ENCODE peak calls at places on chromosomes 5 and 9, in eight cellular contexts. One of them, this sample, is unnamed.

GRCh38 chr5:177997319-177997670 is 1.3 kb upstream of the PROP1 start:
- DNase-seq in lung: no peak
- DNase-seq in GM12865: no peak
- DNase-seq in Peyer's patch: no peak
- DNase-seq in endodermal cell: no peak
- DNase-seq in H1: no peak
- DNase-seq in left ventricle myocardium inferior: no peak
- DNase-seq in GM13976: no peak
- DNase-seq in this sample: no peak

GRCh38 chr9:125650271-125650737 is 56.7 kb downstream of the MAPKAP1 start:
- DNase-seq in GM13976: peak; percentile 59
- DNase-seq in H1: no peak
- DNase-seq in lung: no peak
- DNase-seq in GM12865: peak; percentile 93
- DNase-seq in endodermal cell: no peak
- DNase-seq in left ventricle myocardium inferior: no peak
- DNase-seq in Peyer's patch: no peak
- DNase-seq in this sample: peak; percentile 75

GRCh38 chr9:19976226-19976625 is 187.4 kb upstream of the SLC24A2 start:
- DNase-seq in left ventricle myocardium inferior: no peak
- DNase-seq in GM13976: no peak
- DNase-seq in GM12865: peak; percentile 26
- DNase-seq in lung: no peak
- DNase-seq in Peyer's patch: no peak
- DNase-seq in H1: no peak
- DNase-seq in endodermal cell: no peak
- DNase-seq in this sample: no peak

GRCh38 chr5:55634204-55634785 is 77.8 kb downstream of the SLC38A9 start:
- DNase-seq in GM13976: no peak
- DNase-seq in endodermal cell: no peak
- DNase-seq in Peyer's patch: no peak
- DNase-seq in left ventricle myocardium inferior: no peak
- DNase-seq in lung: no peak
- DNase-seq in GM12865: no peak
- DNase-seq in H1: no peak
- DNase-seq in this sample: no peak

GRCh38 chr5:94746731-94747124 is 128.3 kb downstream of the SLF1 start:
- DNase-seq in left ventricle myocardium inferior: no peak
- DNase-seq in H1: no peak
- DNase-seq in GM12865: peak; percentile 75
- DNase-seq in lung: peak; percentile 31
- DNase-seq in endodermal cell: no peak
- DNase-seq in Peyer's patch: peak; percentile 26
- DNase-seq in GM13976: peak; percentile 21
- DNase-seq in this sample: no peak

GRCh38 chr5:178422400-178422775 is 167.8 kb downstream of the COL23A1 start:
- DNase-seq in H1: no peak
- DNase-seq in endodermal cell: peak; percentile 47
- DNase-seq in GM13976: no peak
- DNase-seq in GM12865: no peak
- DNase-seq in lung: no peak
- DNase-seq in left ventricle myocardium inferior: no peak
- DNase-seq in Peyer's patch: no peak
- DNase-seq in this sample: no peak

GRCh38 chr9:94511134-94511942 is 43.5 kb upstream of the PCAT7 start:
- DNase-seq in lung: no peak
- DNase-seq in GM12865: no peak
- DNase-seq in left ventricle myocardium inferior: no peak
- DNase-seq in H1: no peak
- DNase-seq in Peyer's patch: no peak
- DNase-seq in GM13976: no peak
- DNase-seq in endodermal cell: no peak
- DNase-seq in this sample: no peak

GRCh38 chr9:92147030-92147853 is 32.0 kb upstream of the SPTLC1 start:
- DNase-seq in left ventricle myocardium inferior: peak; percentile 43
- DNase-seq in endodermal cell: peak; percentile 74
- DNase-seq in lung: peak; percentile 54
- DNase-seq in GM13976: peak; percentile 58
- DNase-seq in GM12865: peak; percentile 70
- DNase-seq in Peyer's patch: no peak
- DNase-seq in H1: no peak
- DNase-seq in this sample: no peak

GRCh38 chr5:97056263-97056662 is 86.1 kb downstream of the LIX1 start:
- DNase-seq in GM13976: no peak
- DNase-seq in endodermal cell: no peak
- DNase-seq in Peyer's patch: no peak
- DNase-seq in lung: no peak
- DNase-seq in H1: no peak
- DNase-seq in left ventricle myocardium inferior: no peak
- DNase-seq in GM12865: no peak
- DNase-seq in this sample: no peak

GRCh38 chr5:138336952-138337684 is 948 bp upstream of the FAM53C start:
- DNase-seq in H1: no peak
- DNase-seq in Peyer's patch: peak; percentile 74
- DNase-seq in GM12865: no peak
- DNase-seq in lung: peak; percentile 81
- DNase-seq in endodermal cell: no peak
- DNase-seq in GM13976: no peak
- DNase-seq in left ventricle myocardium inferior: peak; percentile 80
- DNase-seq in this sample: peak; percentile 89

GRCh38 chr9:9598723-9599122 is 1014.1 kb downstream of the PTPRD start:
- DNase-seq in lung: no peak
- DNase-seq in GM13976: no peak
- DNase-seq in H1: no peak
- DNase-seq in Peyer's patch: no peak
- DNase-seq in GM12865: no peak
- DNase-seq in left ventricle myocardium inferior: no peak
- DNase-seq in endodermal cell: no peak
- DNase-seq in this sample: no peak

GRCh38 chr9:18347381-18348084 is 126.4 kb upstream of the ADAMTSL1 start:
- DNase-seq in H1: no peak
- DNase-seq in lung: no peak
- DNase-seq in GM13976: no peak
- DNase-seq in endodermal cell: no peak
- DNase-seq in Peyer's patch: no peak
- DNase-seq in GM12865: no peak
- DNase-seq in left ventricle myocardium inferior: no peak
- DNase-seq in this sample: no peak

GRCh38 chr9:15824310-15824709 is 271.5 kb downstream of the CCDC171 start:
- DNase-seq in H1: no peak
- DNase-seq in Peyer's patch: no peak
- DNase-seq in GM12865: no peak
- DNase-seq in endodermal cell: peak; percentile 58
- DNase-seq in left ventricle myocardium inferior: no peak
- DNase-seq in GM13976: no peak
- DNase-seq in lung: no peak
- DNase-seq in this sample: no peak
- TF ChIP-seq CTCF in H1: no peak
- TF ChIP-seq CTCF in Peyer's patch: no peak
- TF ChIP-seq CTCF in GM12865: no peak
- TF ChIP-seq CTCF in endodermal cell: peak; percentile 65
- TF ChIP-seq CTCF in left ventricle myocardium inferior: no peak
- TF ChIP-seq CTCF in GM13976: peak; percentile 5
- TF ChIP-seq CTCF in lung: no peak
- TF ChIP-seq CTCF in this sample: no peak

GRCh38 chr5:42994285-42995151 is 45.6 kb downstream of the ANXA2R start:
- DNase-seq in endodermal cell: peak; percentile 96
- DNase-seq in Peyer's patch: peak; percentile 86
- DNase-seq in H1: no peak
- DNase-seq in GM12865: peak; percentile 92
- DNase-seq in left ventricle myocardium inferior: peak; percentile 85
- DNase-seq in GM13976: peak; percentile 65
- DNase-seq in lung: peak; percentile 87
- DNase-seq in this sample: peak; percentile 87

GRCh38 chr5:42995152-42995751 is 44.9 kb downstream of the ANXA2R start:
- DNase-seq in GM12865: no peak
- DNase-seq in GM13976: no peak
- DNase-seq in Peyer's patch: no peak
- DNase-seq in left ventricle myocardium inferior: no peak
- DNase-seq in endodermal cell: no peak
- DNase-seq in H1: no peak
- DNase-seq in lung: no peak
- DNase-seq in this sample: no peak

GRCh38 chr5:42991477-42992034 is 48.6 kb downstream of the ANXA2R start:
- DNase-seq in lung: no peak
- DNase-seq in left ventricle myocardium inferior: no peak
- DNase-seq in Peyer's patch: no peak
- DNase-seq in H1: no peak
- DNase-seq in GM13976: peak; percentile 79
- DNase-seq in GM12865: no peak
- DNase-seq in endodermal cell: peak; percentile 64
- DNase-seq in this sample: no peak

GRCh38 chr5:42992035-42992570 is 48.0 kb downstream of the ANXA2R start:
- DNase-seq in endodermal cell: peak; percentile 90
- DNase-seq in left ventricle myocardium inferior: peak; percentile 84
- DNase-seq in GM13976: peak; percentile 76
- DNase-seq in lung: peak; percentile 84
- DNase-seq in H1: no peak
- DNase-seq in GM12865: peak; percentile 95
- DNase-seq in Peyer's patch: peak; percentile 84
- DNase-seq in this sample: peak; percentile 91

DNA sequence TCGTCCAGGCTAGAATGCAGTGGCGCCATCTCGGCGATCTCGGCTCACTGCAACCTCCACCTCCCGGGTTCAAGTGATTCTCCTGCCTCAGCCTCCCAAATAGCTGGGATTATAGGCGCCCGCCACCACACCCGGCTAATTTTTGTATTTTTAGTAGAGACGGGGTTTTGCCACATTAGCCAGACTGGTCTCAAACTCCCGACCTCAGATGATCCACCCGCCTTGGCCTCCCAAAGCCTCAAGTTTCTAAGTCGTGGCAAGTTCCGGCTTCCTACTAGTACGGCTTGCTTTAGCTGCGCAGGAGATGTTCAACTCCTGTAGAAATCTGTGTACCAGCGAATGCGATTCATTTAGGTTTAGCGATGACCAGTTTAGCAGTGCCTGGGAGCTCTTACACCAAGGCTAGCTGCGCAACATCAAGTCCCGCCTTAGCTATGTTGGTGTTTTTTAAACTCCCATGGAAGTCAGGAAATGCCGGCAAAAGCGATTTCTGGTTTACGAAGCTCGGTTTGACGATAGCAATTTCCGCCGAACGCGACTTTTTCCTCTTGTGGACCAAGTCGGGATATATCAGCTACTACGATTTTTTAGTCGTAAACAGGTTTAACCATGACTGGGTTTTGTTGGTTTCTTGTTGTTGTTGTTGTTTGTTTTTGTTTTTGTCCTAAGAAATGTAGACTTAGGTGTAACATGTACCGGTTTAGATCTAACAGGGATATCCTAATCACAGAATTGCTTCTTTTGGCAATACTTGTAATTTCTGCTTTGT is 46.4 kb downstream of the ANXA2R start:
- DNase-seq in Peyer's patch: peak; percentile 60
- DNase-seq in left ventricle myocardium inferior: no peak
- DNase-seq in lung: no peak
- DNase-seq in H1: no peak
- DNase-seq in endodermal cell: no peak
- DNase-seq in GM12865: peak; percentile 72
- DNase-seq in GM13976: no peak
- DNase-seq in this sample: peak; percentile 66
- TF ChIP-seq CTCF in Peyer's patch: peak; percentile 41
- TF ChIP-seq CTCF in left ventricle myocardium inferior: no peak
- TF ChIP-seq CTCF in lung: no peak
- TF ChIP-seq CTCF in H1: no peak
- TF ChIP-seq CTCF in endodermal cell: peak; percentile 2
- TF ChIP-seq CTCF in GM12865: no peak
- TF ChIP-seq CTCF in GM13976: no peak
- TF ChIP-seq CTCF in this sample: no peak

DNA sequence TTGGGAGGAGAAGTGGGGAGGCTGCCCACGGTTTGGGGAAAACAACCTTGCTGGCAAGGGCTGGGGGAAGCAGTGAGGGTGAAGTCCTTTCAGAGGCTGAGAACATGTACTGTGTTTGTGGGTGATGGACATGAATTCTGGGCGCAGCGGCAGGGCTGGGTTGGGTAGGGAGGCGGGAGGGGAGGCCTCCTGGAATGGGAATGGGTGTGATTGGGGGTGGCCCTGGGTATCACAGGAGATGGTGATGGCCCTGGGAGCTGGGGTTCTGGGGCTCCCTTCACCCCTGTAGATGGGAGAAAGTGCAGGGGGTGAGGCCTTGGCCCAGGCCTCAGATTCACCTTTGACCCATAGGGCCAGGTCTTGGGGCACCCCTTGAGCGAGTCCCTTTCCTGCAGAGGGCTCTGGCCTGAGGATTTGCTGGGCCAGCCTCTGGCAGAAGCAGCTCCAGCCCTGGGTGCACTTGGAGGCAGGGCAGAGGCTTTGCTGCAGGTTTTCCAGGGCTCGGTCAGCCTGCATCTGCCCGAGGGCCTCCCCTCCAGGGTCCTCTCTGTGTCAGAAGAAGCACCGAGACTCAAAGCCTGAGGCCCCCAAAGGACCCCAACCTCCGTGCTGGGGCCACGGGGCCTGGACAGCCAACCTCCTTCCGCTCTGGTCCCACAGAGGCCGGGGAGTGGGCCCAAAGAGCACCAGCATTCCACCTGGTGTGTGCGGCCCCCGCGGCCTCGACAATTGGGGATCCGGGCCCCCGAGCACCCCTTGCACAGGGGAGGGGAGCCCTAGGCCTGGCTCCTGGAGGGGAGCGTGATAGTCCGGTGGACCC is 1.4 kb upstream of the TOR4A start:
- DNase-seq in lung: no peak
- DNase-seq in H1: no peak
- DNase-seq in GM13976: no peak
- DNase-seq in left ventricle myocardium inferior: no peak
- DNase-seq in Peyer's patch: no peak
- DNase-seq in GM12865: no peak
- DNase-seq in endodermal cell: peak; percentile 56
- DNase-seq in this sample: no peak
- TF ChIP-seq CTCF in lung: no peak
- TF ChIP-seq CTCF in H1: no peak
- TF ChIP-seq CTCF in GM13976: no peak
- TF ChIP-seq CTCF in left ventricle myocardium inferior: no peak
- TF ChIP-seq CTCF in Peyer's patch: no peak
- TF ChIP-seq CTCF in GM12865: no peak
- TF ChIP-seq CTCF in endodermal cell: no peak
- TF ChIP-seq CTCF in this sample: no peak

GRCh38 chr9:72601595-72601994 is 80.2 kb downstream of the TMC1 start:
- DNase-seq in Peyer's patch: no peak
- DNase-seq in GM13976: no peak
- DNase-seq in lung: no peak
- DNase-seq in endodermal cell: no peak
- DNase-seq in left ventricle myocardium inferior: no peak
- DNase-seq in H1: no peak
- DNase-seq in GM12865: no peak
- DNase-seq in this sample: no peak

GRCh38 chr9:72598639-72599038 is 77.2 kb downstream of the TMC1 start:
- DNase-seq in endodermal cell: no peak
- DNase-seq in Peyer's patch: no peak
- DNase-seq in H1: no peak
- DNase-seq in GM12865: no peak
- DNase-seq in GM13976: no peak
- DNase-seq in lung: no peak
- DNase-seq in left ventricle myocardium inferior: no peak
- DNase-seq in this sample: no peak

GRCh38 chr9:72597606-72598005 is 76.2 kb downstream of the TMC1 start:
- DNase-seq in GM13976: no peak
- DNase-seq in lung: no peak
- DNase-seq in left ventricle myocardium inferior: no peak
- DNase-seq in Peyer's patch: no peak
- DNase-seq in GM12865: no peak
- DNase-seq in H1: no peak
- DNase-seq in endodermal cell: no peak
- DNase-seq in this sample: no peak

GRCh38 chr9:72600671-72601070 is 79.3 kb downstream of the TMC1 start:
- DNase-seq in GM12865: no peak
- DNase-seq in endodermal cell: no peak
- DNase-seq in lung: no peak
- DNase-seq in Peyer's patch: no peak
- DNase-seq in H1: no peak
- DNase-seq in left ventricle myocardium inferior: no peak
- DNase-seq in GM13976: no peak
- DNase-seq in this sample: no peak

GRCh38 chr9:72599874-72600534 is 78.6 kb downstream of the TMC1 start:
- DNase-seq in Peyer's patch: no peak
- DNase-seq in GM12865: no peak
- DNase-seq in lung: no peak
- DNase-seq in endodermal cell: no peak
- DNase-seq in left ventricle myocardium inferior: no peak
- DNase-seq in H1: no peak
- DNase-seq in GM13976: no peak
- DNase-seq in this sample: no peak
- TF ChIP-seq CTCF in Peyer's patch: no peak
- TF ChIP-seq CTCF in GM12865: no peak
- TF ChIP-seq CTCF in lung: no peak
- TF ChIP-seq CTCF in endodermal cell: no peak
- TF ChIP-seq CTCF in left ventricle myocardium inferior: no peak
- TF ChIP-seq CTCF in H1: no peak
- TF ChIP-seq CTCF in GM13976: no peak
- TF ChIP-seq CTCF in this sample: no peak